ENCODE peak calls at places on chromosomes 12 and 14, in eight cellular contexts. N is PC-3, P is IMR-90, D is brain microvascular endothelial cell, U is AG04450, H is cardiac fibroblast, W is upper lobe of right lung, S is fibroblast of lung. T is an unnamed sample.

GRCh38 chr14:61754627-61755381 is 7.4 kb upstream of the SNAPC1 start:
- DNase-seq in S (peak; percentile 52), H (peak; percentile 58), P (peak; percentile 65), W (no peak), U (no peak), D (no peak), N (peak; percentile 64), T (no peak)

GRCh38 chr14:104109121-104109541 is 23.6 kb downstream of the ASPG start:
- DNase-seq in N (no peak), W (peak; percentile 54), H (no peak), U (no peak), D (no peak), S (no peak), P (no peak), T (no peak)

GRCh38 chr12:93022603-93023340 is 93.7 kb upstream of the EEA1 start:
- DNase-seq in U (no peak), N (no peak), D (peak; percentile 31), H (no peak), W (no peak), P (peak; percentile 41), S (peak; percentile 76), T (no peak)

GRCh38 chr14:93007225-93007997 is 84.5 kb downstream of the CHGA start:
- DNase-seq in S (peak; percentile 85), D (peak; percentile 69), W (no peak), H (peak; percentile 67), N (peak; percentile 80), U (no peak), P (peak; percentile 76), T (no peak)

GRCh38 chr14:57732886-57733285 is 133.0 kb downstream of the SLC35F4 start:
- DNase-seq in S (peak; percentile 68), U (no peak), P (no peak), D (peak; percentile 64), W (no peak), N (peak; percentile 53), H (peak; percentile 77), T (no peak)

GRCh38 chr14:41289025-41289424 is 317.7 kb upstream of the LRFN5 start:
- DNase-seq in P (no peak), S (no peak), H (no peak), D (no peak), N (no peak), W (no peak), U (no peak), T (no peak)

GRCh38 chr12:106302401-106303201 is at the start of gene TCP11L2:
- DNase-seq in H (peak; percentile 88), S (peak; percentile 71), W (peak; percentile 94), U (no peak), P (peak; percentile 58), D (peak; percentile 66), N (peak; percentile 77), T (no peak)

GRCh38 chr12:106831699-106832098 is 57.2 kb downstream of the RIC8B start:
- DNase-seq in W (no peak), H (no peak), P (no peak), N (no peak), D (no peak), U (no peak), S (no peak), T (no peak)

GRCh38 chr14:64196668-64197411 is 97.3 kb downstream of the ESR2 start:
- DNase-seq in N (no peak), S (peak; percentile 67), W (peak; percentile 90), H (peak; percentile 52), U (peak; percentile 11), D (peak; percentile 57), P (peak; percentile 64), T (no peak)

GRCh38 chr12:87274594-87275245 is 754.5 kb downstream of the C12orf50 start:
- DNase-seq in H (peak; percentile 62), P (peak; percentile 38), D (peak; percentile 20), W (no peak), U (no peak), N (peak; percentile 50), S (peak; percentile 50), T (no peak)
- TF ChIP-seq CTCF in H (peak; percentile 60), P (peak; percentile 45), D (peak; percentile 77), W (peak; percentile 31), U (peak; percentile 73), N (peak; percentile 80), S (peak; percentile 65), T (peak; percentile 42)

GRCh38 chr12:49903700-49904423 is at the start of gene FAIM2:
- DNase-seq in D (peak; percentile 12), S (peak; percentile 56), N (no peak), W (peak; percentile 77), U (peak; percentile 72), H (peak; percentile 86), P (peak; percentile 82), T (no peak)

GRCh38 chr12:49902399-49903350 is 1.0 kb downstream of the FAIM2 start:
- DNase-seq in N (no peak), S (no peak), P (no peak), W (no peak), D (no peak), U (no peak), H (no peak), T (no peak)

GRCh38 chr12:49904601-49905000 is 901 bp upstream of the FAIM2 start:
- DNase-seq in D (no peak), U (no peak), S (no peak), H (no peak), P (no peak), N (no peak), W (no peak), T (no peak)

GRCh38 chr12:49901986-49902385 is 1.7 kb downstream of the FAIM2 start:
- DNase-seq in W (no peak), H (no peak), U (no peak), P (no peak), D (no peak), S (no peak), N (no peak), T (no peak)

GRCh38 chr12:49903351-49903699 is 375 bp downstream of the FAIM2 start:
- DNase-seq in S (no peak), D (no peak), N (no peak), U (no peak), W (no peak), H (no peak), P (no peak), T (no peak)
- H3K4me3 ChIP-seq in S (peak overlapping the region; percentile 34), D (peak overlapping the region; percentile 42), N (no peak overlapping the region), U (peak overlapping the region; percentile 54), W (no peak overlapping the region), H (no peak overlapping the region), P (peak overlapping the region; percentile 17), T (peak overlapping the region; percentile 49)

GRCh38 chr12:43105426-43105981 is 446.5 kb downstream of the ADAMTS20 start:
- DNase-seq in H (no peak), U (no peak), N (no peak), W (no peak), P (no peak), D (no peak), S (no peak), T (no peak)

GRCh38 chr12:43102506-43103269 is 449.3 kb downstream of the ADAMTS20 start:
- DNase-seq in W (no peak), U (no peak), N (no peak), D (no peak), S (peak; percentile 32), H (no peak), P (no peak), T (no peak)

GRCh38 chr12:43103866-43104265 is 448.1 kb downstream of the ADAMTS20 start:
- DNase-seq in H (no peak), D (no peak), P (no peak), N (no peak), U (no peak), W (no peak), S (no peak), T (no peak)

GRCh38 chr12:43106355-43106754 is 445.6 kb downstream of the ADAMTS20 start:
- DNase-seq in D (no peak), S (no peak), U (no peak), N (no peak), H (no peak), W (no peak), P (no peak), T (no peak)

GRCh38 chr12:43104524-43104923 is 447.5 kb downstream of the ADAMTS20 start:
- DNase-seq in W (no peak), N (peak; percentile 69), S (peak; percentile 94), P (peak; percentile 64), H (peak; percentile 59), D (peak; percentile 57), U (no peak), T (peak; percentile 17)
- TF ChIP-seq CTCF in W (no peak), N (peak; percentile 37), S (no peak), P (no peak), H (no peak), D (no peak), U (no peak), T (no peak)

GRCh38 chr12:57852195-57852594 is 5.7 kb upstream of the CTDSP2 start:
- DNase-seq in P (no peak), H (no peak), S (no peak), U (no peak), D (no peak), N (no peak), W (no peak), T (no peak)
- H3K4me3 ChIP-seq in P (no peak overlapping the region), H (no peak overlapping the region), S (peak overlapping the region; percentile 30), U (no peak overlapping the region), D (peak overlapping the region; percentile 48), N (no peak overlapping the region), W (peak overlapping the region; percentile 55), T (no peak overlapping the region)

DNA sequence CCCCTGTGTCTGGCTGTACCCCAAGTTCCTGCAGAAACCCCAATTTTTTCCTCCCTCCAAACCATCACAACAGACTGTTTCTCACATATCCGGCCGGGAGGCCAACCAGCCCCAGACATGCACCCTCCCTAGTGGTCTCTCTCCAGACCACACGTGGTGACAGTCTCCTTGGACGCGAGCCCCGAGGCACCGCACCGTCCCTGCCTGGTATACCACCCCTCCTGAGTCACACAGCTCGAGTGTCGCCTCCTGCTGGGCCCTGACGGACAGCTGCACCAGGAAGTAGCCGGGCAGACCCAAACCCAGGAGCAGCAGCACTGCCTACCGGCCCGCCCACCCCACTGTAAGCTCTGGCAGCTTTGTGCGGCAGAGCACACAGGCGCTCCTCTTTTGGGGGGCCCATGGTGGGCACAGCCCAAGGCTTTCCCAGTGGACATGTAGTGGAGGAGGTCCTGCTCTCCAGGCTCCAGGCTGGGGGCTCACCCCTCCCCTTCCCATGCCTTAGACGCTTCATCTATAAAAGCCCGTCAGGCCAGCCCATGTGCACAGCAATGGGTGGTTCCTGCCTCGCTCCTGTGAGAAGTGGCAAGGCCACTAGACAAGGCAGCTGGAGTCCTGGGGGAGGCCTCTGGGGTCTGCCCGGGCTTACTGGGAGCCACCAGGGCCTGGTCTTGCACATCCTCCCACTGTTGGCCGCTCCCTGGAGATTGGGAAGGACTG is 97.5 kb downstream of the RFLNA start:
- DNase-seq in U (no peak), N (no peak), D (peak; percentile 79), W (no peak), H (no peak), P (peak; percentile 45), S (peak; percentile 74), T (no peak)
- TF ChIP-seq CTCF in U (peak; percentile 22), N (peak; percentile 56), D (peak; percentile 57), W (peak; percentile 15), H (peak; percentile 26), P (peak; percentile 43), S (peak; percentile 36), T (peak; percentile 52)

DNA sequence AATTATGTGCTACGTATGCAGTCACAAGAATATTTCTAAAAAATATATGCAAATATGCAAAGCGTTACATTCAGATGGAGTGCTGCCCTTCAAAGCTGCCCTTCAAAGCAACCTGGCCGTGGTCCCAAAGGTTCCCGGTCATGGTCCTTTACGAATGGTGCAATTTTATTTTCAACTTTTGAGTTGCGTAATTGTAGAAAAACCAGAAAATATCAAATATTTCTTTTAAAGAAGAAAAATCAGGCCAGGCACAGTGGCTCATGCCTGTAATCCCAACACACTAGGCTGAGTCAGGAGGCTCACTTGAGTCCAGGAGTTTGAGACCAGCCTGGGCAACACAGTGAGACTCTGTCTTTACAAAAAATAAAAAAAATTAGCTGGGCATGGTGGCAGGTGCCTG is 21.4 kb downstream of the CLSTN3 start:
- DNase-seq in D (no peak), U (no peak), N (no peak), W (no peak), H (no peak), P (no peak), S (no peak), T (no peak)
- H3K4me3 ChIP-seq in D (no peak overlapping the region), U (no peak overlapping the region), N (no peak overlapping the region), W (no peak overlapping the region), H (no peak overlapping the region), P (no peak overlapping the region), S (no peak overlapping the region), T (no peak overlapping the region)